ENCODE peak calls at places on chromosomes 3 and 15, in six cellular contexts. D is stimulated activated CD8-positive, alpha-beta memory T cell treated with anti-CD3 and anti-CD28 coated beads, Interleukin-15, amount 100 ng/mL, for 1 hour; G is breast epithelium; Y is caudate nucleus; T is adrenal gland; H is ELF-1. F is an unnamed sample.

GRCh38 chr3:145780301-145780700 is 380.7 kb downstream of the PLOD2 start:
- DNase-seq in G (no peak), Y (no peak), T (no peak), D (no peak), H (no peak), F (no peak)

GRCh38 chr3:23993556-23994246 is 48.6 kb downstream of the NR1D2 start:
- DNase-seq in H (no peak), Y (no peak), D (no peak), G (no peak), T (no peak), F (no peak)

GRCh38 chr15:44243146-44243545 is 45.4 kb upstream of the GOLM2 start:
- DNase-seq in D (no peak), G (no peak), Y (no peak), H (no peak), T (no peak), F (no peak)

GRCh38 chr3:112634786-112635541 is 6.0 kb downstream of the CCDC80 start:
- DNase-seq in T (no peak), G (no peak), H (no peak), Y (no peak), D (no peak), F (no peak)

GRCh38 chr3:36362216-36362615 is 18.1 kb upstream of the STAC start:
- DNase-seq in Y (no peak), D (no peak), G (no peak), T (peak; percentile 24), H (peak; percentile 4), F (no peak)

GRCh38 chr15:41980654-41981323 is 8.4 kb upstream of the EHD4 start:
- DNase-seq in D (no peak), G (no peak), Y (no peak), H (no peak), T (no peak), F (no peak)

GRCh38 chr3:32078085-32078634 is 28.3 kb upstream of the GPD1L start:
- DNase-seq in H (no peak), G (no peak), T (no peak), D (no peak), Y (no peak), F (no peak)

GRCh38 chr3:125192190-125193035 is 20.1 kb downstream of the SLC12A8 start:
- DNase-seq in T (no peak), D (no peak), Y (no peak), H (peak; percentile 62), G (no peak), F (no peak)

GRCh38 chr3:64417816-64418215 is 192.6 kb upstream of the PRICKLE2 start:
- DNase-seq in Y (no peak), G (no peak), H (peak; percentile 54), T (peak; percentile 14), D (no peak), F (no peak)

GRCh38 chr15:45326280-45326679 is 52.1 kb downstream of the GATM start:
- DNase-seq in D (no peak), Y (no peak), H (peak; percentile 47), G (no peak), T (no peak), F (no peak)

GRCh38 chr15:20106026-20106425 is 435.6 kb downstream of the GOLGA6L6 start:
- DNase-seq in T (peak; percentile 6), Y (no peak), H (peak; percentile 1), D (no peak), G (no peak), F (peak; percentile 56)

GRCh38 chr3:113254171-113254947 is 43.0 kb downstream of the BOC start:
- DNase-seq in G (no peak), D (no peak), T (no peak), H (no peak), Y (no peak), F (no peak)

GRCh38 chr3:174125267-174125844 is 727.8 kb downstream of the NLGN1 start:
- DNase-seq in Y (no peak), G (no peak), T (no peak), H (peak; percentile 20), D (no peak), F (no peak)

GRCh38 chr15:71784719-71785118 is 25.6 kb upstream of the NR2E3 start:
- DNase-seq in Y (no peak), G (no peak), D (no peak), H (no peak), T (no peak), F (no peak)

GRCh38 chr15:70259030-70259424 is 161.3 kb upstream of the TLE3 start:
- DNase-seq in H (peak; percentile 51), T (peak; percentile 68), D (peak; percentile 14), G (peak; percentile 75), Y (peak; percentile 11), F (peak; percentile 83)

GRCh38 chr3:37944243-37944955 is 46.2 kb upstream of the VILL start:
- DNase-seq in G (no peak), T (no peak), H (no peak), D (no peak), Y (no peak), F (no peak)

GRCh38 chr3:126956866-126957650 is 25.9 kb upstream of the PLXNA1 start:
- DNase-seq in Y (no peak), T (peak; percentile 10), H (peak; percentile 80), G (peak; percentile 50), D (no peak), F (no peak)

GRCh38 chr15:90376789-90377188 is 11.3 kb upstream of the IQGAP1 start:
- DNase-seq in D (no peak), Y (no peak), H (no peak), G (no peak), T (no peak), F (no peak)

GRCh38 chr3:181703701-181704420 is 7.9 kb upstream of the SOX2 start:
- DNase-seq in T (no peak), Y (peak; percentile 64), G (no peak), D (no peak), H (peak; percentile 43), F (no peak)